ENCODE peak calls at places on chromosome 15, in six cellular contexts. D, H, P, G, J and Y are unnamed samples.

GRCh38 chr15:67280217-67280616 is 25.6 kb downstream of the IQCH start:
- DNase-seq in D (no peak), H (no peak), P (no peak), G (no peak), J (no peak), Y (no peak)

GRCh38 chr15:80081390-80081789 is 21.9 kb downstream of the ZFAND6 start:
- DNase-seq in D (no peak), H (no peak), P (no peak), G (no peak), J (no peak), Y (no peak)

GRCh38 chr15:51874751-51875644 is 45.5 kb downstream of the TMOD3 start:
- DNase-seq in D (no peak), H (peak; percentile 85), P (peak; percentile 67), G (peak; percentile 50), J (peak; percentile 31), Y (no peak)

GRCh38 chr15:25899870-25900269 is 36.7 kb upstream of the ATP10A start:
- DNase-seq in D (no peak), H (no peak), P (no peak), G (no peak), J (no peak), Y (no peak)

GRCh38 chr15:95328559-95328958 is 1001.9 kb upstream of the NR2F2 start:
- DNase-seq in D (no peak), H (no peak), P (no peak), G (no peak), J (no peak), Y (no peak)

GRCh38 chr15:74041777-74042435 is 40.4 kb downstream of the GOLGA6A start:
- DNase-seq in D (no peak), H (no peak), P (no peak), G (no peak), J (no peak), Y (no peak)

GRCh38 chr15:68492855-68493254 is 60.9 kb upstream of the ITGA11 start:
- DNase-seq in D (peak; percentile 20), H (no peak), P (no peak), G (peak; percentile 37), J (no peak), Y (no peak)

GRCh38 chr15:36332896-36333295 is 246.5 kb upstream of the CDIN1 start:
- DNase-seq in D (no peak), H (no peak), P (no peak), G (no peak), J (no peak), Y (no peak)

GRCh38 chr15:101698314-101698713 is 26.0 kb downstream of the TARS3 start:
- DNase-seq in D (no peak), H (no peak), P (no peak), G (no peak), J (no peak), Y (no peak)

GRCh38 chr15:56982987-56983386 is 64.5 kb downstream of the TCF12 start:
- DNase-seq in D (no peak), H (no peak), P (no peak), G (no peak), J (no peak), Y (no peak)

GRCh38 chr15:88896339-88897033 is 1.1 kb upstream of the HAPLN3 start:
- DNase-seq in D (no peak), H (no peak), P (no peak), G (peak; percentile 30), J (no peak), Y (no peak)

GRCh38 chr15:88220443-88221186 is 35.9 kb downstream of the NTRK3 start:
- DNase-seq in D (no peak), H (no peak), P (no peak), G (no peak), J (no peak), Y (no peak)

GRCh38 chr15:55791576-55792400 is 48.8 kb upstream of the PRTG start:
- DNase-seq in D (no peak), H (no peak), P (no peak), G (no peak), J (no peak), Y (peak; percentile 86)

GRCh38 chr15:95326689-95327525 is 1003.6 kb upstream of the NR2F2 start:
- DNase-seq in D (no peak), H (no peak), P (peak; percentile 69), G (peak; percentile 72), J (no peak), Y (no peak)

GRCh38 chr15:63521405-63522142 is 17.2 kb downstream of the USP3 start:
- DNase-seq in D (no peak), H (no peak), P (no peak), G (no peak), J (no peak), Y (no peak)

GRCh38 chr15:45618813-45619212 is 16.0 kb upstream of the SQOR start:
- DNase-seq in D (no peak), H (no peak), P (no peak), G (no peak), J (no peak), Y (no peak)

GRCh38 chr15:50380089-50380488 is 25.1 kb upstream of the GABPB1 start:
- DNase-seq in D (no peak), H (no peak), P (no peak), G (no peak), J (no peak), Y (no peak)

GRCh38 chr15:32884136-32884535 is 166.3 kb downstream of the GREM1 start:
- DNase-seq in D (no peak), H (no peak), P (no peak), G (no peak), J (no peak), Y (no peak)

GRCh38 chr15:60757831-60758570 is 279.1 kb upstream of the ICE2 start:
- DNase-seq in D (peak; percentile 80), H (no peak), P (peak; percentile 67), G (no peak), J (peak; percentile 31), Y (no peak)

GRCh38 chr15:90386221-90386620 is 1.8 kb upstream of the IQGAP1 start:
- DNase-seq in D (no peak), H (no peak), P (no peak), G (no peak), J (no peak), Y (no peak)

GRCh38 chr15:90388462-90389182 is 580 bp downstream of the IQGAP1 start:
- DNase-seq in D (peak; percentile 92), H (peak; percentile 70), P (peak; percentile 86), G (peak; percentile 70), J (peak; percentile 58), Y (peak; percentile 93)

GRCh38 chr15:90393040-90393439 is 5.0 kb downstream of the IQGAP1 start:
- DNase-seq in D (no peak), H (no peak), P (no peak), G (no peak), J (no peak), Y (no peak)

GRCh38 chr15:90389513-90389912 is 1.5 kb downstream of the IQGAP1 start:
- DNase-seq in D (no peak), H (no peak), P (no peak), G (no peak), J (no peak), Y (no peak)

DNA sequence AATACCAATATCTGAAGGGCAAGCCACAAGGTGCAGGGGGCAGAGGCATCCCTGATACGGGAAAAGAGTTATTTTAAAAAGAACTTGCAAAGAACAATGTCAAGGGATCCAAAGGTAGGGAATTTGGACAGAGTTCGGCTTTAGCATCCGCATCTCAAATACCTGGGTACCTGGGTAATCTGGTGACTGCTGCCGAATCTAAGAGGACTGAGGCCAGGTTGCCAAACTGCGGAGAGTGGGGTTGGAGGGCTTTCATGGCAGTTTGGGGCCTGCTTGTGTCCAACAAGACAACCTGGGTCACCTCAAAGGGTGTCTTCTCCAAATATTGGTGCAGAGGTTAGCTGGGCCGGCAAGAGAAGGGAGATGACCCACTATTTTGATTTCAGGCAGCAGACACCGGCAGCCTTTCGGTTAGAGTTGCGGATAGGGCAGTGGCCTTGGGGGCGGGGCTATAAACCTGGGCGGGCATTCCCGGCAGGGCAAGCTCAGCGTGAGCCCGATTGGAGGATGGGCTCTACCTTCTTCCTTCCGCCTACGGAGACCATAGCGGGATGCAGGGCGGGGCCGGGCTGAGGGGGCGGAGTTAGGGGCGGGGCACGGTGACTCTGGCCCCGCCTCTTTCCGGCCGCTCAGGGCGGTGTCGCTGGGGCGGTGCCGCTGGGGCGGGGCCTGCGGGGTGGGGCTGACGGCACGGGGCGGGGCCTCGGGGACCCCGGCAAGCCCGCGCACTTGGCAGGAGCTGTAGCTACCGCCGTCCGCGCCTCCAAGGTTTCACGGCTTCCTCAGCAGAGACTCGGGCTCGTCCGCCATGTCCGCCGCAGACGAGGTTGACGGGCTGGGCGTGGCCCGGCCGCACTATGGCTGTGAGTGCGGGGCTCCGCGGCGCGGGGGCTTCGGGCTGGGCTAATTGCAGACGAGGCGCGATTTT is at the start of gene IQGAP1:
- DNase-seq in D (peak; percentile 99), H (peak; percentile 98), P (peak; percentile 99), G (peak; percentile 98), J (peak; percentile 98), Y (peak; percentile 98)
- TF ChIP-seq POLR2A in D (no peak), H (peak; percentile 94), P (peak; percentile 79), G (peak; percentile 85), J (peak; percentile 77), Y (peak; percentile 96)

DNA sequence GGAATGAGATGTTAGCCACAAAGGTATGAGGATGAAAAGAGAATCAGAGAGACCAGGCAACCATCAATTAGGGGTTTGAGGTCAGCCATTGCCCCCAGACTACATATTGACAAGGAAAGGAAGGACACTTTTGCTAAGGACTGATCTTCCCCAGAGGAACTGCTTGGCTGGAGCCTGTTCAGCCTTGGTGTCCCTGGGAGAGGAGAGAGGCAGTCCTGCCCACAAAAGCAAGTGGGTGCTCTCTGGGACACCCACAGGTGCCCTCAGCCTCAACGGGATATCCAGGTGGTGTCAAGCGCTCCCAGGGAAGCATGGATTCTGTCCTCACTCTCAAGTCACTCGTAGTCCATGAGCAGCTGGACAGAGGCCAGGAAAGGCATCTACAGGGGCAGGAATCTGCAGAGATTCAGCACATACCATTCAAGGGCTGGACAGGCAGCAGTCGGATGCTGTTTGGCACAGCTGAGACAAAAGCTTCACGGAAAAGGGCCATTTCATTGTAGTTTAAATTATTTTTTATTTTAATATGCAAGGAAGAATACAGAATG is 166.2 kb downstream of the UACA start:
- DNase-seq in D (no peak), H (no peak), P (no peak), G (no peak), J (no peak), Y (no peak)
- TF ChIP-seq POLR2A in D (no peak), H (no peak), P (no peak), G (no peak), J (no peak), Y (no peak)

DNA sequence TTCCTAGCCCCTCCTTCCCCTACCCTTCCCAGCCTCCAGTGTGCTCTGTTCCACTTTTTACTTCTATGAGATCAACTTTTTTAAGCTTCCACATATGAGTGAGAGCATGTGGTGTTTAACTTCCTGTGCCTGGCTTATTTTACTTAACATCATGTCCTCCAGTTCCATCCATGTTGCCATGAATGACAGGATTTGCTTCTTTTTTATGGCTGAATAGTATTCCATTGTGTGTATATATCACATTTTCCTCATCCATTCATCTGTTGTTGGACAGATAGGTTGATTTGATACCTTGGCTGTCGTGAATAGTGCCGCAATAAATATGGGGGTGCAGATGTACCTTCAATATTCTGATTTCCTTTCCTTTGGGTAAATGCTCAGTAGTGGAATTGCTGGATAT is 88.3 kb upstream of the KLF13 start:
- DNase-seq in D (no peak), H (no peak), P (no peak), G (no peak), J (no peak), Y (no peak)
- TF ChIP-seq POLR2A in D (no peak), H (no peak), P (no peak), G (no peak), J (no peak), Y (no peak)

DNA sequence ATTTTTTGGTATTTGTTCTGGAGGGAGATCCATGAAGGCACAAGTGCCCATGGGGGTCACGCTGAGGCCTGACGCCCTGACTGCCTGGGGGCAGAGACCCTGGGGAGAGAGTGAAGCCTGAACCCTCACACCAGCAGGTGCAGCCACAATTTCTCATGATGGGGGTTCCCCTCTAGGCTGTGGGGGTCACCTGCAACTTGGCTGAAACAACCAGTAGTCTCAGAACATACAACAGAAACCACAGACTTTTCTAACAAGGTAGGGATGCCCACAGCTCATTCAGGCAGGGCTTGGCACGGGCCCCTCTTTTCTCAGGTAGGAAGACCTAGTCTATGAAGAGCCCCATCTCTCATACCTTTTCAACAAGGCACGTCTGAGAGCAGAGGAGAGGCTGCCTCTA is 245.1 kb downstream of the ADAMTS17 start:
- DNase-seq in D (no peak), H (no peak), P (peak; percentile 39), G (no peak), J (no peak), Y (no peak)
- TF ChIP-seq POLR2A in D (no peak), H (no peak), P (no peak), G (no peak), J (no peak), Y (no peak)